ENCODE peak calls at places on chromosomes 13 and 19, in seven cellular contexts. One of them, this sample, is unnamed.

GRCh38 chr19:36986131-36986530 is 70.0 kb downstream of the ZNF568 start:
- DNase-seq in activated CD4-positive, alpha-beta memory T cell treated with anti-CD3 and anti-CD28 coated beads, Interleukin-2, amount 10 ng/mL, durations not matched to agents 7 days and 5 days: no peak
- DNase-seq in iris pigment epithelial cell: no peak
- DNase-seq in ovary: no peak
- DNase-seq in NCI-H1417: no peak
- DNase-seq in EL: no peak
- DNase-seq in ureter: no peak
- DNase-seq in this sample: no peak

GRCh38 chr13:23643828-23644419 is 73.7 kb downstream of the TNFRSF19 start:
- DNase-seq in ovary: no peak
- DNase-seq in EL: no peak
- DNase-seq in activated CD4-positive, alpha-beta memory T cell treated with anti-CD3 and anti-CD28 coated beads, Interleukin-2, amount 10 ng/mL, durations not matched to agents 7 days and 5 days: no peak
- DNase-seq in ureter: no peak
- DNase-seq in NCI-H1417: no peak
- DNase-seq in iris pigment epithelial cell: peak
- DNase-seq in this sample: no peak

GRCh38 chr13:33524086-33524485 is 238.5 kb upstream of the STARD13 start:
- DNase-seq in EL: peak
- DNase-seq in ureter: no peak
- DNase-seq in ovary: no peak
- DNase-seq in iris pigment epithelial cell: peak
- DNase-seq in activated CD4-positive, alpha-beta memory T cell treated with anti-CD3 and anti-CD28 coated beads, Interleukin-2, amount 10 ng/mL, durations not matched to agents 7 days and 5 days: no peak
- DNase-seq in NCI-H1417: no peak
- DNase-seq in this sample: no peak

GRCh38 chr19:35657904-35658700 is 8.2 kb upstream of the UPK1A start:
- DNase-seq in iris pigment epithelial cell: peak
- DNase-seq in activated CD4-positive, alpha-beta memory T cell treated with anti-CD3 and anti-CD28 coated beads, Interleukin-2, amount 10 ng/mL, durations not matched to agents 7 days and 5 days: no peak
- DNase-seq in NCI-H1417: no peak
- DNase-seq in ovary: no peak
- DNase-seq in ureter: no peak
- DNase-seq in EL: no peak
- DNase-seq in this sample: no peak

GRCh38 chr13:113862191-113862765 is 1.6 kb downstream of the GAS6 start:
- DNase-seq in activated CD4-positive, alpha-beta memory T cell treated with anti-CD3 and anti-CD28 coated beads, Interleukin-2, amount 10 ng/mL, durations not matched to agents 7 days and 5 days: no peak
- DNase-seq in ureter: peak
- DNase-seq in iris pigment epithelial cell: no peak
- DNase-seq in NCI-H1417: no peak
- DNase-seq in EL: peak
- DNase-seq in ovary: peak
- DNase-seq in this sample: peak

GRCh38 chr13:51724721-51725120 is 79.2 kb downstream of the DHRS12 start:
- DNase-seq in activated CD4-positive, alpha-beta memory T cell treated with anti-CD3 and anti-CD28 coated beads, Interleukin-2, amount 10 ng/mL, durations not matched to agents 7 days and 5 days: no peak
- DNase-seq in ovary: no peak
- DNase-seq in iris pigment epithelial cell: peak
- DNase-seq in NCI-H1417: no peak
- DNase-seq in ureter: no peak
- DNase-seq in EL: no peak
- DNase-seq in this sample: no peak

GRCh38 chr19:32816555-32817099 is 52.9 kb downstream of the SLC7A9 start:
- DNase-seq in NCI-H1417: no peak
- DNase-seq in activated CD4-positive, alpha-beta memory T cell treated with anti-CD3 and anti-CD28 coated beads, Interleukin-2, amount 10 ng/mL, durations not matched to agents 7 days and 5 days: no peak
- DNase-seq in EL: no peak
- DNase-seq in ureter: no peak
- DNase-seq in iris pigment epithelial cell: no peak
- DNase-seq in ovary: no peak
- DNase-seq in this sample: no peak

GRCh38 chr13:78137404-78138142 is 218.9 kb upstream of the EDNRB start:
- DNase-seq in ureter: no peak
- DNase-seq in ovary: no peak
- DNase-seq in NCI-H1417: peak
- DNase-seq in iris pigment epithelial cell: peak
- DNase-seq in activated CD4-positive, alpha-beta memory T cell treated with anti-CD3 and anti-CD28 coated beads, Interleukin-2, amount 10 ng/mL, durations not matched to agents 7 days and 5 days: peak
- DNase-seq in EL: peak
- DNase-seq in this sample: peak

GRCh38 chr13:82698941-82699340 is 1183.3 kb downstream of the SLITRK1 start:
- DNase-seq in activated CD4-positive, alpha-beta memory T cell treated with anti-CD3 and anti-CD28 coated beads, Interleukin-2, amount 10 ng/mL, durations not matched to agents 7 days and 5 days: no peak
- DNase-seq in EL: no peak
- DNase-seq in NCI-H1417: no peak
- DNase-seq in iris pigment epithelial cell: peak
- DNase-seq in ovary: no peak
- DNase-seq in ureter: no peak
- DNase-seq in this sample: no peak

GRCh38 chr13:31545616-31546015 is 193.7 kb upstream of the RXFP2 start:
- DNase-seq in EL: peak
- DNase-seq in iris pigment epithelial cell: peak
- DNase-seq in ovary: no peak
- DNase-seq in activated CD4-positive, alpha-beta memory T cell treated with anti-CD3 and anti-CD28 coated beads, Interleukin-2, amount 10 ng/mL, durations not matched to agents 7 days and 5 days: no peak
- DNase-seq in NCI-H1417: no peak
- DNase-seq in ureter: no peak
- DNase-seq in this sample: no peak

GRCh38 chr19:10533656-10534386 is 9.9 kb upstream of the ATG4D start:
- DNase-seq in NCI-H1417: no peak
- DNase-seq in EL: peak
- DNase-seq in ovary: no peak
- DNase-seq in iris pigment epithelial cell: peak
- DNase-seq in ureter: no peak
- DNase-seq in activated CD4-positive, alpha-beta memory T cell treated with anti-CD3 and anti-CD28 coated beads, Interleukin-2, amount 10 ng/mL, durations not matched to agents 7 days and 5 days: no peak
- DNase-seq in this sample: no peak

GRCh38 chr19:51798958-51799310 is 4.0 kb downstream of the FPR3 start:
- DNase-seq in NCI-H1417: no peak
- DNase-seq in ovary: no peak
- DNase-seq in iris pigment epithelial cell: no peak
- DNase-seq in EL: no peak
- DNase-seq in ureter: no peak
- DNase-seq in activated CD4-positive, alpha-beta memory T cell treated with anti-CD3 and anti-CD28 coated beads, Interleukin-2, amount 10 ng/mL, durations not matched to agents 7 days and 5 days: no peak
- DNase-seq in this sample: no peak

GRCh38 chr13:24142453-24142852 is 18.1 kb upstream of the SPATA13 start:
- DNase-seq in NCI-H1417: no peak
- DNase-seq in iris pigment epithelial cell: no peak
- DNase-seq in EL: no peak
- DNase-seq in ureter: no peak
- DNase-seq in ovary: no peak
- DNase-seq in activated CD4-positive, alpha-beta memory T cell treated with anti-CD3 and anti-CD28 coated beads, Interleukin-2, amount 10 ng/mL, durations not matched to agents 7 days and 5 days: no peak
- DNase-seq in this sample: no peak

GRCh38 chr19:38055040-38055439 is 148.0 kb downstream of the SIPA1L3 start:
- DNase-seq in activated CD4-positive, alpha-beta memory T cell treated with anti-CD3 and anti-CD28 coated beads, Interleukin-2, amount 10 ng/mL, durations not matched to agents 7 days and 5 days: no peak
- DNase-seq in EL: no peak
- DNase-seq in ovary: no peak
- DNase-seq in iris pigment epithelial cell: no peak
- DNase-seq in ureter: no peak
- DNase-seq in NCI-H1417: no peak
- DNase-seq in this sample: no peak

GRCh38 chr19:8611391-8611883 is 922 bp upstream of the ADAMTS10 start:
- DNase-seq in ureter: no peak
- DNase-seq in ovary: peak
- DNase-seq in NCI-H1417: no peak
- DNase-seq in iris pigment epithelial cell: no peak
- DNase-seq in EL: no peak
- DNase-seq in activated CD4-positive, alpha-beta memory T cell treated with anti-CD3 and anti-CD28 coated beads, Interleukin-2, amount 10 ng/mL, durations not matched to agents 7 days and 5 days: no peak
- DNase-seq in this sample: no peak

GRCh38 chr19:36182612-36183454 is 30.6 kb upstream of the COX7A1 start:
- DNase-seq in activated CD4-positive, alpha-beta memory T cell treated with anti-CD3 and anti-CD28 coated beads, Interleukin-2, amount 10 ng/mL, durations not matched to agents 7 days and 5 days: no peak
- DNase-seq in ureter: no peak
- DNase-seq in iris pigment epithelial cell: peak
- DNase-seq in ovary: no peak
- DNase-seq in EL: peak
- DNase-seq in NCI-H1417: no peak
- DNase-seq in this sample: no peak

GRCh38 chr19:18770663-18771327 is 20.3 kb downstream of the COMP start:
- DNase-seq in iris pigment epithelial cell: no peak
- DNase-seq in NCI-H1417: no peak
- DNase-seq in ureter: no peak
- DNase-seq in EL: no peak
- DNase-seq in activated CD4-positive, alpha-beta memory T cell treated with anti-CD3 and anti-CD28 coated beads, Interleukin-2, amount 10 ng/mL, durations not matched to agents 7 days and 5 days: no peak
- DNase-seq in ovary: no peak
- DNase-seq in this sample: no peak

GRCh38 chr13:49386664-49387063 is 57.2 kb downstream of the CAB39L start:
- DNase-seq in ovary: no peak
- DNase-seq in iris pigment epithelial cell: no peak
- DNase-seq in ureter: no peak
- DNase-seq in activated CD4-positive, alpha-beta memory T cell treated with anti-CD3 and anti-CD28 coated beads, Interleukin-2, amount 10 ng/mL, durations not matched to agents 7 days and 5 days: no peak
- DNase-seq in EL: no peak
- DNase-seq in NCI-H1417: no peak
- DNase-seq in this sample: no peak

GRCh38 chr19:47613165-47614146 is 4.5 kb downstream of the BICRA start:
- DNase-seq in activated CD4-positive, alpha-beta memory T cell treated with anti-CD3 and anti-CD28 coated beads, Interleukin-2, amount 10 ng/mL, durations not matched to agents 7 days and 5 days: no peak
- DNase-seq in iris pigment epithelial cell: peak
- DNase-seq in NCI-H1417: no peak
- DNase-seq in EL: peak
- DNase-seq in ovary: peak
- DNase-seq in ureter: no peak
- DNase-seq in this sample: no peak

GRCh38 chr19:3243851-3244700 is 19.6 kb downstream of the CELF5 start:
- DNase-seq in ovary: peak
- DNase-seq in iris pigment epithelial cell: peak
- DNase-seq in activated CD4-positive, alpha-beta memory T cell treated with anti-CD3 and anti-CD28 coated beads, Interleukin-2, amount 10 ng/mL, durations not matched to agents 7 days and 5 days: peak
- DNase-seq in NCI-H1417: no peak
- DNase-seq in ureter: no peak
- DNase-seq in EL: peak
- DNase-seq in this sample: peak

GRCh38 chr19:3818918-3819317 is 32.7 kb upstream of the MATK start:
- DNase-seq in activated CD4-positive, alpha-beta memory T cell treated with anti-CD3 and anti-CD28 coated beads, Interleukin-2, amount 10 ng/mL, durations not matched to agents 7 days and 5 days: no peak
- DNase-seq in ovary: no peak
- DNase-seq in ureter: no peak
- DNase-seq in NCI-H1417: no peak
- DNase-seq in iris pigment epithelial cell: no peak
- DNase-seq in EL: no peak
- DNase-seq in this sample: no peak

GRCh38 chr13:92044351-92044750 is 645.9 kb downstream of the GPC5 start:
- DNase-seq in ureter: no peak
- DNase-seq in NCI-H1417: no peak
- DNase-seq in activated CD4-positive, alpha-beta memory T cell treated with anti-CD3 and anti-CD28 coated beads, Interleukin-2, amount 10 ng/mL, durations not matched to agents 7 days and 5 days: no peak
- DNase-seq in ovary: no peak
- DNase-seq in iris pigment epithelial cell: no peak
- DNase-seq in EL: no peak
- DNase-seq in this sample: no peak

GRCh38 chr13:106846571-106846970 is 278.6 kb upstream of the ARGLU1 start:
- DNase-seq in activated CD4-positive, alpha-beta memory T cell treated with anti-CD3 and anti-CD28 coated beads, Interleukin-2, amount 10 ng/mL, durations not matched to agents 7 days and 5 days: no peak
- DNase-seq in EL: no peak
- DNase-seq in ureter: no peak
- DNase-seq in iris pigment epithelial cell: no peak
- DNase-seq in ovary: no peak
- DNase-seq in NCI-H1417: no peak
- DNase-seq in this sample: no peak

GRCh38 chr13:26541041-26541440 is 16.4 kb upstream of the WASF3 start:
- DNase-seq in activated CD4-positive, alpha-beta memory T cell treated with anti-CD3 and anti-CD28 coated beads, Interleukin-2, amount 10 ng/mL, durations not matched to agents 7 days and 5 days: no peak
- DNase-seq in EL: no peak
- DNase-seq in ovary: no peak
- DNase-seq in ureter: no peak
- DNase-seq in NCI-H1417: no peak
- DNase-seq in iris pigment epithelial cell: no peak
- DNase-seq in this sample: no peak

GRCh38 chr19:28037186-28037585 is 1175.8 kb downstream of the UQCRFS1 start:
- DNase-seq in iris pigment epithelial cell: no peak
- DNase-seq in activated CD4-positive, alpha-beta memory T cell treated with anti-CD3 and anti-CD28 coated beads, Interleukin-2, amount 10 ng/mL, durations not matched to agents 7 days and 5 days: no peak
- DNase-seq in EL: no peak
- DNase-seq in ureter: no peak
- DNase-seq in ovary: no peak
- DNase-seq in NCI-H1417: no peak
- DNase-seq in this sample: no peak

GRCh38 chr13:27182844-27183497 is 11.4 kb upstream of the USP12 start:
- DNase-seq in ovary: no peak
- DNase-seq in NCI-H1417: no peak
- DNase-seq in EL: peak
- DNase-seq in iris pigment epithelial cell: peak
- DNase-seq in activated CD4-positive, alpha-beta memory T cell treated with anti-CD3 and anti-CD28 coated beads, Interleukin-2, amount 10 ng/mL, durations not matched to agents 7 days and 5 days: no peak
- DNase-seq in ureter: peak
- DNase-seq in this sample: no peak

GRCh38 chr19:49809155-49809986 is 3.7 kb downstream of the FUZ start:
- DNase-seq in EL: peak
- DNase-seq in ureter: peak
- DNase-seq in ovary: no peak
- DNase-seq in NCI-H1417: peak
- DNase-seq in iris pigment epithelial cell: peak
- DNase-seq in activated CD4-positive, alpha-beta memory T cell treated with anti-CD3 and anti-CD28 coated beads, Interleukin-2, amount 10 ng/mL, durations not matched to agents 7 days and 5 days: peak
- DNase-seq in this sample: peak